ENCODE peak calls at places on chromosome 2, in five cellular contexts. W is T-cell; A is upper lobe of left lung; M is activated naive CD4-positive, alpha-beta T cell treated with anti-CD3 and anti-CD28 coated beads, Interleukin-2, amount 10 ng/mL, durations not matched to agents 7 days and 5 days; N is RCC 7860. T is an unnamed sample.

GRCh38 chr2:128638311-128638710 is 319.6 kb upstream of the HS6ST1 start:
- DNase-seq in W (no peak), N (no peak), A (peak), M (no peak), T (no peak)

GRCh38 chr2:221972813-221973478 is 325.9 kb downstream of the PAX3 start:
- DNase-seq in A (no peak), W (no peak), M (no peak), N (no peak), T (no peak)

GRCh38 chr2:176079285-176079830 is 4.4 kb downstream of the EVX2 start:
- DNase-seq in A (no peak), N (no peak), W (no peak), M (no peak), T (no peak)

GRCh38 chr2:145200307-145200706 is 680.4 kb upstream of the ZEB2 start:
- DNase-seq in M (no peak), W (no peak), N (no peak), A (no peak), T (no peak)

GRCh38 chr2:37975808-37976207 is 50.7 kb downstream of the RMDN2 start:
- DNase-seq in N (no peak), A (no peak), M (no peak), W (no peak), T (no peak)

GRCh38 chr2:148545387-148546256 is 98.9 kb upstream of the EPC2 start:
- DNase-seq in N (no peak), W (no peak), M (no peak), A (no peak), T (no peak)

GRCh38 chr2:236530512-236530911 is 39.1 kb upstream of the ACKR3 start:
- DNase-seq in N (no peak), A (no peak), M (no peak), W (no peak), T (no peak)

GRCh38 chr2:236718207-236718992 is 148.8 kb downstream of the ACKR3 start:
- DNase-seq in M (no peak), W (no peak), A (no peak), N (peak), T (no peak)

GRCh38 chr2:226772389-226773179 is 27.0 kb downstream of the IRS1 start:
- DNase-seq in N (peak), M (no peak), A (no peak), W (no peak), T (no peak)

GRCh38 chr2:101251844-101252407 is 760 bp upstream of the CNOT11 start:
- DNase-seq in N (peak), M (peak), A (peak), W (peak), T (peak)

T was measured in T-helper 9 cell.